ENCODE peak calls at places on chromosomes 1 and 21, in six cellular contexts. One of them, this sample, is unnamed.

GRCh38 chr1:208078752-208079151 is 165.4 kb downstream of the PLXNA2 start:
- DNase-seq in kidney tubule cell: no peak
- DNase-seq in upper lobe of right lung: no peak
- DNase-seq in NT2/D1: no peak
- DNase-seq in choroid plexus epithelial cell: no peak
- DNase-seq in AG08395: no peak
- DNase-seq in this sample: no peak

GRCh38 chr1:12711421-12712005 is 4.4 kb upstream of the AADACL3 start:
- DNase-seq in kidney tubule cell: peak
- DNase-seq in upper lobe of right lung: no peak
- DNase-seq in NT2/D1: no peak
- DNase-seq in choroid plexus epithelial cell: no peak
- DNase-seq in AG08395: peak
- DNase-seq in this sample: no peak

GRCh38 chr21:42089093-42089631 is 18.0 kb downstream of the UMODL1 start:
- DNase-seq in kidney tubule cell: no peak
- DNase-seq in upper lobe of right lung: no peak
- DNase-seq in NT2/D1: no peak
- DNase-seq in choroid plexus epithelial cell: no peak
- DNase-seq in AG08395: peak
- DNase-seq in this sample: no peak

GRCh38 chr1:232384172-232384571 is 245.8 kb downstream of the SIPA1L2 start:
- DNase-seq in kidney tubule cell: no peak
- DNase-seq in upper lobe of right lung: no peak
- DNase-seq in NT2/D1: no peak
- DNase-seq in choroid plexus epithelial cell: no peak
- DNase-seq in AG08395: no peak
- DNase-seq in this sample: no peak

GRCh38 chr1:231040800-231041704 is 998 bp upstream of the FAM89A start:
- DNase-seq in kidney tubule cell: no peak
- DNase-seq in upper lobe of right lung: peak
- DNase-seq in NT2/D1: no peak
- DNase-seq in choroid plexus epithelial cell: no peak
- DNase-seq in AG08395: no peak
- DNase-seq in this sample: no peak

GRCh38 chr1:16208270-16208987 is 4.0 kb downstream of the ARHGEF19 start:
- DNase-seq in kidney tubule cell: no peak
- DNase-seq in upper lobe of right lung: peak
- DNase-seq in NT2/D1: no peak
- DNase-seq in choroid plexus epithelial cell: peak
- DNase-seq in AG08395: no peak
- DNase-seq in this sample: no peak

GRCh38 chr1:5595531-5596170 is 396.6 kb downstream of the NPHP4 start:
- DNase-seq in kidney tubule cell: no peak
- DNase-seq in upper lobe of right lung: no peak
- DNase-seq in NT2/D1: no peak
- DNase-seq in choroid plexus epithelial cell: no peak
- DNase-seq in AG08395: no peak
- DNase-seq in this sample: no peak

GRCh38 chr1:171912509-171913185 is 71.3 kb downstream of the DNM3 start:
- DNase-seq in kidney tubule cell: peak
- DNase-seq in upper lobe of right lung: no peak
- DNase-seq in NT2/D1: no peak
- DNase-seq in choroid plexus epithelial cell: no peak
- DNase-seq in AG08395: no peak
- DNase-seq in this sample: no peak

GRCh38 chr1:115211071-115211745 is 121.9 kb upstream of the TSPAN2 start:
- DNase-seq in kidney tubule cell: no peak
- DNase-seq in upper lobe of right lung: no peak
- DNase-seq in NT2/D1: no peak
- DNase-seq in choroid plexus epithelial cell: peak
- DNase-seq in AG08395: no peak
- DNase-seq in this sample: no peak

GRCh38 chr1:173758980-173759379 is 44.2 kb downstream of the KLHL20 start:
- DNase-seq in kidney tubule cell: peak
- DNase-seq in upper lobe of right lung: no peak
- DNase-seq in NT2/D1: no peak
- DNase-seq in choroid plexus epithelial cell: no peak
- DNase-seq in AG08395: no peak
- DNase-seq in this sample: no peak

GRCh38 chr1:224565186-224565585 is 50.9 kb upstream of the CNIH3 start:
- DNase-seq in kidney tubule cell: peak
- DNase-seq in upper lobe of right lung: no peak
- DNase-seq in NT2/D1: no peak
- DNase-seq in choroid plexus epithelial cell: peak
- DNase-seq in AG08395: peak
- DNase-seq in this sample: peak

GRCh38 chr1:39632491-39633417 is 6.7 kb downstream of the HEYL start:
- DNase-seq in kidney tubule cell: no peak
- DNase-seq in upper lobe of right lung: peak
- DNase-seq in NT2/D1: no peak
- DNase-seq in choroid plexus epithelial cell: peak
- DNase-seq in AG08395: peak
- DNase-seq in this sample: no peak

This sample was measured in NCI-H460.